ENCODE peak calls at places on chromosomes 5 and 9, in six cellular contexts. H is ovary, J is adipocyte, M is WERI-Rb-1, F is GM12878, V is tibial artery. O is an unnamed sample.
A peak's percentile ranks its signal among the peaks of the same experiment; 100 is the strongest.

GRCh38 chr9:116355153-116355827 is 201.7 kb downstream of the PAPPA start:
- DNase-seq in H (peak; percentile 59), J (no peak), M (no peak), F (no peak), V (no peak), O (peak; percentile 90)

GRCh38 chr9:81455826-81456225 is 233.5 kb downstream of the TLE1 start:
- DNase-seq in H (no peak), J (no peak), M (no peak), F (no peak), V (no peak), O (no peak)

GRCh38 chr5:180595381-180596114 is 4.2 kb upstream of the SCGB3A1 start:
- DNase-seq in H (no peak), J (no peak), M (no peak), F (no peak), V (peak; percentile 44), O (peak; percentile 42)

GRCh38 chr5:5799229-5799628 is 376.8 kb downstream of the ICE1 start:
- DNase-seq in H (no peak), J (no peak), M (no peak), F (no peak), V (no peak), O (no peak)

GRCh38 chr9:12973702-12974101 is 198.9 kb downstream of the LURAP1L start:
- DNase-seq in H (no peak), J (no peak), M (no peak), F (no peak), V (no peak), O (no peak)

GRCh38 chr9:107614765-107615164 is 125.2 kb upstream of the KLF4 start:
- DNase-seq in H (no peak), J (no peak), M (no peak), F (no peak), V (no peak), O (no peak)

GRCh38 chr5:69048233-69048632 is 45.6 kb upstream of the SLC30A5 start:
- DNase-seq in H (no peak), J (peak; percentile 69), M (no peak), F (no peak), V (no peak), O (no peak)

GRCh38 chr9:88532320-88532719 is 2.7 kb upstream of the NXNL2 start:
- DNase-seq in H (peak; percentile 31), J (no peak), M (no peak), F (no peak), V (no peak), O (peak; percentile 92)

GRCh38 chr5:73605223-73606087 is 20.5 kb upstream of the ARHGEF28 start:
- DNase-seq in H (no peak), J (no peak), M (no peak), F (no peak), V (no peak), O (no peak)

GRCh38 chr9:77016526-77017504 is 2.6 kb upstream of the FOXB2 start:
- DNase-seq in H (no peak), J (no peak), M (no peak), F (no peak), V (no peak), O (peak; percentile 83)
- H3K9me3 ChIP-seq in H (no peaks in the 10 kb centered on the region), J (peaks cover 12% of the 10 kb centered on the region), M (no peaks in the 10 kb centered on the region), F (no peaks in the 10 kb centered on the region), V (no peaks in the 10 kb centered on the region), O (no peaks in the 10 kb centered on the region)

DNA sequence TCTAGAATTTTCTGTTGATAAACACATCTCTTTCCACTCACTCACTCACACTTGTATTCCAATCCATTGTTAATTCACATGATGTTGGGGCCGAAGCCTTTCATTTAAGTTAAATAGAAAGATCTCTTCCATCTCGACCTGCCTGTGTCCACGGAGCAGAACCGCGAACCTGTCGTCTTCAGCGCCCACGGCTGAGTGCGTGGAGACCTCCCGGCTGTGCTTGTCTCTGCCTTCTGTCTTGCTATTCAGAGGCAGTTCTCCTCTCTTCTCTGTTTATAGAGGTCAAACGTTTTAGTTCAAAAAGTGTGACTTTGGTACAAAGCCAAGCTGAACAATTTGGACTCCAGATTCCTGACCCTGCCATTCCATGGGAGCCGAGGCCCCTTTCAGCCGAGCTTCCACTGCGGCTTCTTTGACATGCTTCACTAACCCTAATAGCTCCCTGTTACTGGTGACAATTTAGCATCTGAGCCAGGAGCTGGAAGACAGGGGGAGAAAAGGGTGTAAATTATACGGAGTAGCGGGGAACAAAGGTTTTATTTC is 314.3 kb upstream of the IRX4 start:
- DNase-seq in H (no peak), J (no peak), M (no peak), F (no peak), V (no peak), O (no peak)
- H3K9me3 ChIP-seq in H (no peaks in the 10 kb centered on the region), J (peaks cover 16% of the 10 kb centered on the region), M (peaks cover 17% of the 10 kb centered on the region), F (no peaks in the 10 kb centered on the region), V (no peaks in the 10 kb centered on the region), O (peaks cover 9% of the 10 kb centered on the region)

GRCh38 chr5:23450187-23450586 is 57.2 kb upstream of the PRDM9 start:
- DNase-seq in H (no peak), J (no peak), M (no peak), F (no peak), V (no peak), O (no peak)
- H3K9me3 ChIP-seq in H (no peaks in the 10 kb centered on the region), J (no peaks in the 10 kb centered on the region), M (no peaks in the 10 kb centered on the region), F (no peaks in the 10 kb centered on the region), V (no peaks in the 10 kb centered on the region), O (peaks cover under 1% of the 10 kb centered on the region)

GRCh38 chr5:178988436-178989220 is 6.5 kb downstream of the GRM6 start:
- DNase-seq in H (no peak), J (no peak), M (no peak), F (no peak), V (no peak), O (no peak)
- H3K9me3 ChIP-seq in H (peaks cover 6% of the 10 kb centered on the region), J (peaks cover 11% of the 10 kb centered on the region), M (no peaks in the 10 kb centered on the region), F (no peaks in the 10 kb centered on the region), V (peaks cover 21% of the 10 kb centered on the region), O (peaks cover 15% of the 10 kb centered on the region)

GRCh38 chr5:12217039-12217438 is 312.8 kb upstream of the CTNND2 start:
- DNase-seq in H (no peak), J (no peak), M (no peak), F (no peak), V (no peak), O (no peak)
- H3K9me3 ChIP-seq in H (no peaks in the 10 kb centered on the region), J (peaks cover 6% of the 10 kb centered on the region), M (no peaks in the 10 kb centered on the region), F (no peaks in the 10 kb centered on the region), V (no peaks in the 10 kb centered on the region), O (no peaks in the 10 kb centered on the region)

GRCh38 chr5:3943803-3944202 is 348.2 kb downstream of the IRX1 start:
- DNase-seq in H (no peak), J (no peak), M (no peak), F (no peak), V (no peak), O (no peak)
- H3K9me3 ChIP-seq in H (no peaks in the 10 kb centered on the region), J (peaks cover 5% of the 10 kb centered on the region), M (no peaks in the 10 kb centered on the region), F (no peaks in the 10 kb centered on the region), V (no peaks in the 10 kb centered on the region), O (no peaks in the 10 kb centered on the region)

GRCh38 chr9:40925149-40925548 is 203.3 kb downstream of the FOXD4L6 start:
- DNase-seq in H (no peak), J (no peak), M (no peak), F (no peak), V (no peak), O (peak; percentile 21)
- H3K9me3 ChIP-seq in H (peaks cover 9% of the 10 kb centered on the region), J (peaks cover 58% of the 10 kb centered on the region), M (peaks cover 9% of the 10 kb centered on the region), F (peaks cover 9% of the 10 kb centered on the region), V (peaks cover 51% of the 10 kb centered on the region), O (peaks cover 74% of the 10 kb centered on the region)

GRCh38 chr5:143916441-143916840 is 104.5 kb downstream of the HMHB1 start:
- DNase-seq in H (no peak), J (no peak), M (no peak), F (no peak), V (no peak), O (no peak)
- H3K9me3 ChIP-seq in H (no peaks in the 10 kb centered on the region), J (no peaks in the 10 kb centered on the region), M (no peaks in the 10 kb centered on the region), F (no peaks in the 10 kb centered on the region), V (no peaks in the 10 kb centered on the region), O (peaks cover 4% of the 10 kb centered on the region)